ENCODE peak calls at places on chromosomes 2 and 18, in five cellular contexts. I is renal cortical epithelial cell, X is hepatic stellate cell, L is GM10248, M is hypothalamus. D is an unnamed sample.

GRCh38 chr2:144430722-144431163 is 89.2 kb downstream of the ZEB2 start:
- DNase-seq in L (peak; percentile 32), X (no peak), M (no peak), I (peak; percentile 41), D (no peak)

GRCh38 chr2:74424139-74424992 is 2.8 kb downstream of the WDR54 start:
- DNase-seq in L (no peak), X (no peak), I (no peak), M (no peak), D (no peak)

GRCh38 chr2:241833101-241833937 is 24.3 kb downstream of the NEU4 start:
- DNase-seq in L (no peak), X (no peak), M (no peak), I (no peak), D (no peak)

GRCh38 chr2:8049851-8050571 is 631.8 kb upstream of the ID2 start:
- DNase-seq in L (peak; percentile 68), X (no peak), I (no peak), M (no peak), D (no peak)

GRCh38 chr2:184449760-184450159 is 148.6 kb upstream of the ZNF804A start:
- DNase-seq in X (no peak), I (no peak), M (no peak), L (no peak), D (no peak)

GRCh38 chr2:150750726-150751125 is 263.3 kb upstream of the RND3 start:
- DNase-seq in M (no peak), X (no peak), L (no peak), I (no peak), D (no peak)

GRCh38 chr2:197255550-197255949 is 55.0 kb downstream of the ANKRD44 start:
- DNase-seq in M (peak; percentile 17), I (no peak), L (peak; percentile 90), X (peak; percentile 49), D (peak; percentile 90)

GRCh38 chr2:128272586-128273468 is 45.8 kb downstream of the HS6ST1 start:
- DNase-seq in X (no peak), I (no peak), M (no peak), L (no peak), D (no peak)

GRCh38 chr2:16717477-16717876 is 51.8 kb upstream of the CYRIA start:
- DNase-seq in M (no peak), L (no peak), X (no peak), I (no peak), D (no peak)

GRCh38 chr2:23532311-23533013 is 147.5 kb downstream of the KLHL29 start:
- DNase-seq in X (no peak), M (no peak), I (no peak), L (peak; percentile 62), D (no peak)

GRCh38 chr2:43343573-43344304 is 117.3 kb upstream of the ZFP36L2 start:
- DNase-seq in X (peak; percentile 64), L (no peak), M (no peak), I (peak; percentile 84), D (no peak)

GRCh38 chr2:208890486-208890885 is 483.9 kb downstream of the PTH2R start:
- DNase-seq in L (no peak), I (no peak), M (no peak), X (no peak), D (no peak)

GRCh38 chr2:39875182-39875913 is 96.3 kb upstream of the THUMPD2 start:
- DNase-seq in I (peak; percentile 72), M (no peak), L (no peak), X (peak; percentile 36), D (no peak)

GRCh38 chr18:3832211-3832610 is 382.2 kb downstream of the TGIF1 start:
- DNase-seq in L (no peak), X (no peak), M (no peak), I (no peak), D (no peak)

GRCh38 chr18:79574938-79575525 is 104.6 kb upstream of the CTDP1 start:
- DNase-seq in M (no peak), I (no peak), L (no peak), X (no peak), D (peak; percentile 89)

GRCh38 chr2:127857494-127857818 is 499 bp downstream of the POLR2D start:
- DNase-seq in I (no peak), M (no peak), L (peak; percentile 37), X (no peak), D (no peak)

GRCh38 chr2:127733816-127734537 is 32.7 kb downstream of the SFT2D3 start:
- DNase-seq in I (peak; percentile 64), X (peak; percentile 43), L (no peak), M (no peak), D (no peak)

GRCh38 chr2:6506311-6507258 is 359.1 kb downstream of the CMPK2 start:
- DNase-seq in X (no peak), L (no peak), M (no peak), I (peak; percentile 74), D (no peak)

GRCh38 chr2:128775401-128776285 is 457.0 kb upstream of the HS6ST1 start:
- DNase-seq in X (no peak), M (no peak), L (no peak), I (no peak), D (no peak)

GRCh38 chr2:180246281-180246680 is 239.2 kb upstream of the CWC22 start:
- DNase-seq in X (no peak), I (peak; percentile 13), M (no peak), L (no peak), D (no peak)

GRCh38 chr2:113818382-113818951 is 62.0 kb upstream of the SLC35F5 start:
- DNase-seq in M (no peak), I (peak; percentile 100), X (peak; percentile 89), L (no peak), D (no peak)

GRCh38 chr2:120429586-120430500 is 83.9 kb downstream of the INHBB start:
- DNase-seq in M (no peak), L (no peak), I (no peak), X (no peak), D (no peak)

D was measured in GF-D8.